ENCODE peak calls at places on chromosomes 13 and 19, in ten cellular contexts. One of them, this sample, is unnamed.

GRCh38 chr13:64749301-64749700 is 2480.8 kb downstream of the PCDH9 start:
- DNase-seq in psoas muscle: no peak
- DNase-seq in CD8-positive, alpha-beta memory T cell: no peak
- DNase-seq in HL-60: no peak
- DNase-seq in gastrocnemius medialis: no peak
- DNase-seq in brain microvascular endothelial cell: no peak
- DNase-seq in stomach: no peak
- DNase-seq in A673: peak; percentile 5
- DNase-seq in GM23338: no peak
- DNase-seq in fibroblast of lung: no peak
- DNase-seq in this sample: no peak

GRCh38 chr13:80755925-80756324 is 415.0 kb upstream of the SPRY2 start:
- DNase-seq in psoas muscle: no peak
- DNase-seq in CD8-positive, alpha-beta memory T cell: no peak
- DNase-seq in HL-60: no peak
- DNase-seq in gastrocnemius medialis: no peak
- DNase-seq in brain microvascular endothelial cell: no peak
- DNase-seq in stomach: no peak
- DNase-seq in A673: peak; percentile 3
- DNase-seq in GM23338: no peak
- DNase-seq in fibroblast of lung: peak; percentile 58
- DNase-seq in this sample: no peak

GRCh38 chr19:2625434-2625833 is 77.1 kb downstream of the GNG7 start:
- DNase-seq in psoas muscle: no peak
- DNase-seq in CD8-positive, alpha-beta memory T cell: no peak
- DNase-seq in HL-60: peak; percentile 84
- DNase-seq in gastrocnemius medialis: peak; percentile 37
- DNase-seq in brain microvascular endothelial cell: no peak
- DNase-seq in stomach: peak; percentile 55
- DNase-seq in A673: no peak
- DNase-seq in GM23338: no peak
- DNase-seq in fibroblast of lung: no peak
- DNase-seq in this sample: no peak

GRCh38 chr19:29578349-29578748 is 27.7 kb upstream of the POP4 start:
- DNase-seq in psoas muscle: no peak
- DNase-seq in CD8-positive, alpha-beta memory T cell: no peak
- DNase-seq in HL-60: no peak
- DNase-seq in gastrocnemius medialis: no peak
- DNase-seq in brain microvascular endothelial cell: no peak
- DNase-seq in stomach: no peak
- DNase-seq in A673: no peak
- DNase-seq in GM23338: no peak
- DNase-seq in fibroblast of lung: no peak
- DNase-seq in this sample: no peak

GRCh38 chr13:75963318-75963717 is 327.2 kb downstream of the LMO7 start:
- DNase-seq in psoas muscle: no peak
- DNase-seq in CD8-positive, alpha-beta memory T cell: no peak
- DNase-seq in HL-60: no peak
- DNase-seq in gastrocnemius medialis: no peak
- DNase-seq in brain microvascular endothelial cell: no peak
- DNase-seq in stomach: no peak
- DNase-seq in A673: no peak
- DNase-seq in GM23338: peak; percentile 5
- DNase-seq in fibroblast of lung: peak; percentile 5
- DNase-seq in this sample: no peak

GRCh38 chr19:10271543-10272086 is 695 bp downstream of the ICAM1 start:
- DNase-seq in psoas muscle: no peak
- DNase-seq in CD8-positive, alpha-beta memory T cell: no peak
- DNase-seq in HL-60: peak; percentile 29
- DNase-seq in gastrocnemius medialis: no peak
- DNase-seq in brain microvascular endothelial cell: no peak
- DNase-seq in stomach: no peak
- DNase-seq in A673: no peak
- DNase-seq in GM23338: no peak
- DNase-seq in fibroblast of lung: no peak
- DNase-seq in this sample: no peak

GRCh38 chr19:49231389-49231788 is 73.8 kb downstream of the TRPM4 start:
- DNase-seq in psoas muscle: no peak
- DNase-seq in CD8-positive, alpha-beta memory T cell: no peak
- DNase-seq in HL-60: no peak
- DNase-seq in gastrocnemius medialis: no peak
- DNase-seq in brain microvascular endothelial cell: no peak
- DNase-seq in stomach: no peak
- DNase-seq in A673: no peak
- DNase-seq in GM23338: no peak
- DNase-seq in fibroblast of lung: no peak
- DNase-seq in this sample: no peak

GRCh38 chr19:38666662-38667448 is 19.4 kb downstream of the ACTN4 start:
- DNase-seq in psoas muscle: peak; percentile 61
- DNase-seq in CD8-positive, alpha-beta memory T cell: peak; percentile 42
- DNase-seq in HL-60: no peak
- DNase-seq in gastrocnemius medialis: no peak
- DNase-seq in brain microvascular endothelial cell: peak; percentile 63
- DNase-seq in stomach: no peak
- DNase-seq in A673: peak; percentile 87
- DNase-seq in GM23338: no peak
- DNase-seq in fibroblast of lung: peak; percentile 74
- DNase-seq in this sample: no peak

GRCh38 chr13:111474136-111475002 is 153.9 kb downstream of the TEX29 start:
- DNase-seq in psoas muscle: no peak
- DNase-seq in CD8-positive, alpha-beta memory T cell: no peak
- DNase-seq in HL-60: peak; percentile 36
- DNase-seq in gastrocnemius medialis: no peak
- DNase-seq in brain microvascular endothelial cell: peak; percentile 38
- DNase-seq in stomach: no peak
- DNase-seq in A673: peak; percentile 70
- DNase-seq in GM23338: peak; percentile 84
- DNase-seq in fibroblast of lung: peak; percentile 57
- DNase-seq in this sample: no peak

GRCh38 chr19:7292950-7293794 is 1.0 kb downstream of the INSR start:
- DNase-seq in psoas muscle: peak; percentile 79
- DNase-seq in CD8-positive, alpha-beta memory T cell: no peak
- DNase-seq in HL-60: peak; percentile 38
- DNase-seq in gastrocnemius medialis: peak; percentile 49
- DNase-seq in brain microvascular endothelial cell: no peak
- DNase-seq in stomach: peak; percentile 41
- DNase-seq in A673: no peak
- DNase-seq in GM23338: peak; percentile 39
- DNase-seq in fibroblast of lung: no peak
- DNase-seq in this sample: no peak

GRCh38 chr13:44921478-44921877 is 67.8 kb downstream of the NUFIP1 start:
- DNase-seq in psoas muscle: no peak
- DNase-seq in CD8-positive, alpha-beta memory T cell: no peak
- DNase-seq in HL-60: no peak
- DNase-seq in gastrocnemius medialis: peak; percentile 56
- DNase-seq in brain microvascular endothelial cell: no peak
- DNase-seq in stomach: no peak
- DNase-seq in A673: no peak
- DNase-seq in GM23338: peak; percentile 44
- DNase-seq in fibroblast of lung: no peak
- DNase-seq in this sample: no peak

GRCh38 chr13:24511019-24511823 is 1.4 kb downstream of the PARP4 start:
- DNase-seq in psoas muscle: no peak
- DNase-seq in CD8-positive, alpha-beta memory T cell: peak; percentile 40
- DNase-seq in HL-60: peak; percentile 88
- DNase-seq in gastrocnemius medialis: peak; percentile 13
- DNase-seq in brain microvascular endothelial cell: peak; percentile 86
- DNase-seq in stomach: peak; percentile 53
- DNase-seq in A673: peak; percentile 73
- DNase-seq in GM23338: peak; percentile 33
- DNase-seq in fibroblast of lung: peak; percentile 79
- DNase-seq in this sample: no peak

GRCh38 chr19:42323852-42324654 is 1.4 kb upstream of the MEGF8 start:
- DNase-seq in psoas muscle: no peak
- DNase-seq in CD8-positive, alpha-beta memory T cell: no peak
- DNase-seq in HL-60: peak; percentile 19
- DNase-seq in gastrocnemius medialis: no peak
- DNase-seq in brain microvascular endothelial cell: no peak
- DNase-seq in stomach: no peak
- DNase-seq in A673: peak; percentile 37
- DNase-seq in GM23338: peak; percentile 70
- DNase-seq in fibroblast of lung: no peak
- DNase-seq in this sample: no peak

GRCh38 chr19:16661480-16662034 is 618 bp downstream of the TMEM38A start:
- DNase-seq in psoas muscle: peak; percentile 88
- DNase-seq in CD8-positive, alpha-beta memory T cell: peak; percentile 5
- DNase-seq in HL-60: no peak
- DNase-seq in gastrocnemius medialis: peak; percentile 95
- DNase-seq in brain microvascular endothelial cell: no peak
- DNase-seq in stomach: peak; percentile 33
- DNase-seq in A673: no peak
- DNase-seq in GM23338: peak; percentile 72
- DNase-seq in fibroblast of lung: no peak
- DNase-seq in this sample: peak; percentile 38

GRCh38 chr19:49555600-49556411 is 24.6 kb downstream of the NOSIP start:
- DNase-seq in psoas muscle: peak; percentile 85
- DNase-seq in CD8-positive, alpha-beta memory T cell: peak; percentile 74
- DNase-seq in HL-60: no peak
- DNase-seq in gastrocnemius medialis: peak; percentile 54
- DNase-seq in brain microvascular endothelial cell: no peak
- DNase-seq in stomach: peak; percentile 54
- DNase-seq in A673: peak; percentile 96
- DNase-seq in GM23338: peak; percentile 98
- DNase-seq in fibroblast of lung: peak; percentile 56
- DNase-seq in this sample: no peak

GRCh38 chr13:107764012-107764411 is 451.3 kb downstream of the LIG4 start:
- DNase-seq in psoas muscle: no peak
- DNase-seq in CD8-positive, alpha-beta memory T cell: no peak
- DNase-seq in HL-60: no peak
- DNase-seq in gastrocnemius medialis: no peak
- DNase-seq in brain microvascular endothelial cell: no peak
- DNase-seq in stomach: no peak
- DNase-seq in A673: no peak
- DNase-seq in GM23338: no peak
- DNase-seq in fibroblast of lung: peak; percentile 58
- DNase-seq in this sample: no peak

GRCh38 chr13:107765724-107766436 is 449.5 kb downstream of the LIG4 start:
- DNase-seq in psoas muscle: no peak
- DNase-seq in CD8-positive, alpha-beta memory T cell: no peak
- DNase-seq in HL-60: no peak
- DNase-seq in gastrocnemius medialis: no peak
- DNase-seq in brain microvascular endothelial cell: no peak
- DNase-seq in stomach: no peak
- DNase-seq in A673: no peak
- DNase-seq in GM23338: no peak
- DNase-seq in fibroblast of lung: no peak
- DNase-seq in this sample: no peak

GRCh38 chr13:107770541-107770940 is 444.8 kb downstream of the LIG4 start:
- DNase-seq in psoas muscle: no peak
- DNase-seq in CD8-positive, alpha-beta memory T cell: no peak
- DNase-seq in HL-60: no peak
- DNase-seq in gastrocnemius medialis: no peak
- DNase-seq in brain microvascular endothelial cell: no peak
- DNase-seq in stomach: no peak
- DNase-seq in A673: no peak
- DNase-seq in GM23338: peak; percentile 24
- DNase-seq in fibroblast of lung: no peak
- DNase-seq in this sample: no peak

GRCh38 chr13:107767119-107767518 is 448.2 kb downstream of the LIG4 start:
- DNase-seq in psoas muscle: no peak
- DNase-seq in CD8-positive, alpha-beta memory T cell: no peak
- DNase-seq in HL-60: no peak
- DNase-seq in gastrocnemius medialis: no peak
- DNase-seq in brain microvascular endothelial cell: no peak
- DNase-seq in stomach: no peak
- DNase-seq in A673: peak; percentile 55
- DNase-seq in GM23338: no peak
- DNase-seq in fibroblast of lung: no peak
- DNase-seq in this sample: no peak
- H3K27ac ChIP-seq in psoas muscle: no peak overlapping the region
- H3K27ac ChIP-seq in CD8-positive, alpha-beta memory T cell: no peak overlapping the region
- H3K27ac ChIP-seq in HL-60: no peak overlapping the region
- H3K27ac ChIP-seq in gastrocnemius medialis: no peak overlapping the region
- H3K27ac ChIP-seq in brain microvascular endothelial cell: no peak overlapping the region
- H3K27ac ChIP-seq in stomach: no peak overlapping the region
- H3K27ac ChIP-seq in A673: no peak overlapping the region
- H3K27ac ChIP-seq in GM23338: no peak overlapping the region
- H3K27ac ChIP-seq in fibroblast of lung: no peak overlapping the region
- H3K27ac ChIP-seq in this sample: no peak overlapping the region

DNA sequence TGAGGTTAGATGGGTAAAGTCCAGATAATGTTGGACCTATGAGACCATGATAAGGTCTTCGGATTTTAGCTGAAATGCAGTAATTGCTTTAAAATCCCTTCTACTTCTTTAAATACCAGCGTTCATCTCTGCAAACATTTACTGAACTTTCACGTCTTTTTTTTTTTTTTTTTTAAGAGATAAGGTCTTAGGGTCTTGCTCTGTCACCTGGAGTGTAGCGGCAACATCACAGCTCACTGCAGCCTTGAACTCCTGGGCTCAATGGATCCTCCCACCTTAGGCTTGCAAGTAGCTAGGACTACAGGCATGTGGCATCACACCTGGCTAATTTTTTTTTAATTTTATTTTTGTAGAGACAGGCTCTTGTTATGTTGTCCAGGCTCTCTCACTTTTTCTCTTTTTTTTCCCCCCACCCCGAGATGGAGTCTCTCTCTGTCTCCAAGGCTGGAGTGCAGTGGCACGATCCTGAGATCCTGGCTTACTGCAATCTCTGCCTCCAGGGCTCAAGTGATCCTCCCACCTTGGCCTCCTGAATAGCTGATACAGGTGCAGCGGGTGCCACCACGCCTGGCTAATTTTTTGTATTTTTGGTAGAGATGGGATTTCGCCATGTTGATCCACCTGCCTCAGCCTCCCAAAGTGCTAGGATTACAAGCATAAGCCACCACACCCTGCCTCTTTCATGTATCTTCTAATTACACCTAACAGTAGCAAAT is 4.2 kb upstream of the WBP4 start:
- DNase-seq in psoas muscle: no peak
- DNase-seq in CD8-positive, alpha-beta memory T cell: no peak
- DNase-seq in HL-60: no peak
- DNase-seq in gastrocnemius medialis: no peak
- DNase-seq in brain microvascular endothelial cell: no peak
- DNase-seq in stomach: no peak
- DNase-seq in A673: no peak
- DNase-seq in GM23338: no peak
- DNase-seq in fibroblast of lung: no peak
- DNase-seq in this sample: no peak
- H3K27ac ChIP-seq in psoas muscle: no peak overlapping the region
- H3K27ac ChIP-seq in CD8-positive, alpha-beta memory T cell: no peak overlapping the region
- H3K27ac ChIP-seq in HL-60: peak overlapping the region; percentile 30
- H3K27ac ChIP-seq in gastrocnemius medialis: peak overlapping the region; percentile 100
- H3K27ac ChIP-seq in brain microvascular endothelial cell: no peak overlapping the region
- H3K27ac ChIP-seq in stomach: peak overlapping the region; percentile 2
- H3K27ac ChIP-seq in A673: no peak overlapping the region
- H3K27ac ChIP-seq in GM23338: no peak overlapping the region
- H3K27ac ChIP-seq in fibroblast of lung: no peak overlapping the region
- H3K27ac ChIP-seq in this sample: no peak overlapping the region

GRCh38 chr19:47093841-47094240 is 19.7 kb downstream of the ZC3H4 start:
- DNase-seq in psoas muscle: peak; percentile 67
- DNase-seq in CD8-positive, alpha-beta memory T cell: no peak
- DNase-seq in HL-60: no peak
- DNase-seq in gastrocnemius medialis: peak; percentile 53
- DNase-seq in brain microvascular endothelial cell: no peak
- DNase-seq in stomach: no peak
- DNase-seq in A673: no peak
- DNase-seq in GM23338: no peak
- DNase-seq in fibroblast of lung: no peak
- DNase-seq in this sample: no peak
- H3K27ac ChIP-seq in psoas muscle: peak overlapping the region; percentile 69
- H3K27ac ChIP-seq in CD8-positive, alpha-beta memory T cell: peak overlapping the region; percentile 64
- H3K27ac ChIP-seq in HL-60: peak overlapping the region; percentile 96
- H3K27ac ChIP-seq in gastrocnemius medialis: peak overlapping the region; percentile 87
- H3K27ac ChIP-seq in brain microvascular endothelial cell: no peak overlapping the region
- H3K27ac ChIP-seq in stomach: peak overlapping the region; percentile 87
- H3K27ac ChIP-seq in A673: no peak overlapping the region
- H3K27ac ChIP-seq in GM23338: peak overlapping the region; percentile 85
- H3K27ac ChIP-seq in fibroblast of lung: no peak overlapping the region
- H3K27ac ChIP-seq in this sample: no peak overlapping the region

GRCh38 chr13:73717632-73718031 is 416.6 kb downstream of the KLF12 start:
- DNase-seq in psoas muscle: no peak
- DNase-seq in CD8-positive, alpha-beta memory T cell: no peak
- DNase-seq in HL-60: no peak
- DNase-seq in gastrocnemius medialis: no peak
- DNase-seq in brain microvascular endothelial cell: peak; percentile 85
- DNase-seq in stomach: no peak
- DNase-seq in A673: no peak
- DNase-seq in GM23338: no peak
- DNase-seq in fibroblast of lung: peak; percentile 39
- DNase-seq in this sample: no peak
- H3K27ac ChIP-seq in psoas muscle: no peak overlapping the region
- H3K27ac ChIP-seq in CD8-positive, alpha-beta memory T cell: no peak overlapping the region
- H3K27ac ChIP-seq in HL-60: no peak overlapping the region
- H3K27ac ChIP-seq in gastrocnemius medialis: no peak overlapping the region
- H3K27ac ChIP-seq in brain microvascular endothelial cell: no peak overlapping the region
- H3K27ac ChIP-seq in stomach: peak overlapping the region; percentile 66
- H3K27ac ChIP-seq in A673: no peak overlapping the region
- H3K27ac ChIP-seq in GM23338: no peak overlapping the region
- H3K27ac ChIP-seq in fibroblast of lung: no peak overlapping the region
- H3K27ac ChIP-seq in this sample: no peak overlapping the region